ENCODE peak calls at places on chromosomes 7 and 10, in eight cellular contexts. B, H, L, S, E, N, D and P are unnamed samples.

GRCh38 chr10:29840516-29841276 is 205.9 kb upstream of the SVIL start:
- DNase-seq in N (no peak), D (peak), B (no peak), H (no peak), L (no peak), E (no peak), S (no peak), P (no peak)

GRCh38 chr10:22615819-22616499 is 98.4 kb downstream of the PIP4K2A start:
- DNase-seq in H (no peak), D (peak), S (peak), L (no peak), N (no peak), E (no peak), B (no peak), P (no peak)

GRCh38 chr10:24363070-24363469 is 154.1 kb downstream of the KIAA1217 start:
- DNase-seq in L (peak), H (no peak), N (no peak), E (no peak), D (no peak), B (no peak), S (no peak), P (no peak)

GRCh38 chr7:37432240-37432917 is 16.3 kb downstream of the ELMO1 start:
- DNase-seq in S (no peak), E (no peak), L (no peak), D (no peak), N (no peak), B (no peak), H (no peak), P (no peak)

GRCh38 chr10:113305871-113306270 is 247.0 kb upstream of the HABP2 start:
- DNase-seq in E (no peak), D (no peak), L (peak), N (no peak), H (no peak), S (no peak), B (no peak), P (no peak)

GRCh38 chr7:139679731-139680594 is 97.8 kb downstream of the HIPK2 start:
- DNase-seq in H (no peak), N (no peak), D (no peak), S (no peak), E (peak), B (no peak), L (peak), P (no peak)

GRCh38 chr7:123624527-123625183 is 23.0 kb downstream of the ASB15 start:
- DNase-seq in H (peak), E (no peak), B (peak), L (peak), D (no peak), N (peak), S (no peak), P (no peak)

GRCh38 chr7:33155811-33156210 is 26.4 kb downstream of the BBS9 start:
- DNase-seq in S (no peak), B (no peak), N (no peak), D (no peak), E (no peak), H (no peak), L (peak), P (no peak)

GRCh38 chr10:3887885-3888476 is 103.0 kb upstream of the KLF6 start:
- DNase-seq in D (no peak), N (no peak), H (no peak), S (peak), E (peak), L (peak), B (peak), P (no peak)

GRCh38 chr10:33116293-33116697 is 158.3 kb upstream of the ITGB1 start:
- DNase-seq in N (no peak), D (peak), B (peak), L (peak), H (no peak), S (peak), E (no peak), P (no peak)

GRCh38 chr10:21157664-21158063 is 260.6 kb upstream of the NEBL start:
- DNase-seq in E (no peak), H (no peak), B (no peak), D (no peak), S (no peak), L (no peak), N (no peak), P (no peak)

GRCh38 chr7:369476-369980 is 79.6 kb downstream of the FOXL3 start:
- DNase-seq in L (no peak), S (no peak), D (no peak), E (no peak), H (no peak), N (no peak), B (no peak), P (no peak)

GRCh38 chr7:13442226-13442625 is 547.2 kb downstream of the ETV1 start:
- DNase-seq in N (no peak), D (no peak), L (no peak), S (no peak), E (no peak), H (no peak), B (no peak), P (no peak)

GRCh38 chr7:128453836-128454804 is 1.6 kb upstream of the HILPDA start:
- DNase-seq in B (peak), N (no peak), L (peak), E (peak), S (no peak), D (no peak), H (no peak), P (peak)

GRCh38 chr7:98014830-98015229 is 24.8 kb upstream of the OCM2 start:
- DNase-seq in D (no peak), S (no peak), H (no peak), E (no peak), N (no peak), B (no peak), L (no peak), P (no peak)

GRCh38 chr10:113753020-113753692 is 1.7 kb downstream of the PLEKHS1 start:
- DNase-seq in L (peak), B (no peak), E (no peak), D (peak), N (no peak), H (no peak), S (no peak), P (no peak)

GRCh38 chr10:3471927-3472704 is 299.5 kb upstream of the PITRM1 start:
- DNase-seq in S (peak), B (no peak), N (no peak), L (no peak), H (no peak), D (no peak), E (no peak), P (no peak)

GRCh38 chr10:89642193-89642592 is 2.8 kb downstream of the PANK1 start:
- DNase-seq in B (no peak), E (no peak), D (no peak), S (no peak), L (no peak), N (no peak), H (no peak), P (no peak)

GRCh38 chr7:95027181-95027872 is 119.9 kb downstream of the PPP1R9A start:
- DNase-seq in N (no peak), S (no peak), E (no peak), B (no peak), L (no peak), H (no peak), D (peak), P (no peak)

GRCh38 chr7:77157446-77157845 is 35.0 kb downstream of the CCDC146 start:
- DNase-seq in H (no peak), D (no peak), B (no peak), L (no peak), E (no peak), S (peak), N (no peak), P (no peak)

GRCh38 chr7:73705551-73705920 is 13.9 kb downstream of the STX1A start:
- DNase-seq in S (no peak), N (no peak), B (no peak), D (no peak), H (no peak), E (no peak), L (no peak), P (no peak)

GRCh38 chr7:141558544-141559183 is 7.5 kb downstream of the AGK start:
- DNase-seq in N (no peak), D (peak), B (no peak), H (no peak), L (peak), S (no peak), E (no peak), P (no peak)

GRCh38 chr10:103480521-103480920 is 1.5 kb upstream of the CALHM3 start:
- DNase-seq in D (no peak), E (no peak), S (no peak), B (no peak), H (no peak), L (peak), N (no peak), P (no peak)

GRCh38 chr7:108372601-108373000 is 83.6 kb downstream of the NRCAM start:
- DNase-seq in N (no peak), L (no peak), H (no peak), B (no peak), E (no peak), D (no peak), S (no peak), P (no peak)

GRCh38 chr10:1410469-1411395 is 326.6 kb downstream of the ADARB2 start:
- DNase-seq in H (no peak), E (peak), S (no peak), D (no peak), B (no peak), N (no peak), L (no peak), P (no peak)

GRCh38 chr7:8205572-8205971 is 56.4 kb downstream of the ICA1 start:
- DNase-seq in E (no peak), B (no peak), N (no peak), D (no peak), H (no peak), L (no peak), S (no peak), P (no peak)

GRCh38 chr7:18873674-18874341 is 243.6 kb downstream of the TWIST1 start:
- DNase-seq in S (no peak), H (no peak), N (no peak), D (no peak), E (no peak), L (peak), B (peak), P (no peak)

GRCh38 chr7:155644971-155645509 is 579 bp downstream of the RBM33 start:
- DNase-seq in N (peak), H (peak), E (peak), D (peak), L (no peak), S (peak), B (peak), P (no peak)

GRCh38 chr7:44748948-44749731 is 493 bp downstream of the ZMIZ2 start:
- DNase-seq in D (peak), L (no peak), H (no peak), S (no peak), B (no peak), E (no peak), N (no peak), P (no peak)

GRCh38 chr7:106770191-106770590 is 94.9 kb upstream of the PIK3CG start:
- DNase-seq in B (no peak), D (no peak), N (no peak), L (peak), E (no peak), H (no peak), S (no peak), P (no peak)

GRCh38 chr10:31051703-31052102 is 20.0 kb upstream of the ZNF438 start:
- DNase-seq in H (no peak), D (no peak), E (no peak), S (no peak), B (no peak), N (no peak), L (peak), P (no peak)

GRCh38 chr10:29946953-29947700 is 112.3 kb downstream of the JCAD start:
- DNase-seq in S (no peak), L (peak), E (peak), D (no peak), H (no peak), B (no peak), N (no peak), P (no peak)

GRCh38 chr7:12557282-12557681 is 13.2 kb upstream of the SCIN start:
- DNase-seq in H (no peak), E (no peak), B (no peak), L (no peak), S (no peak), N (no peak), D (no peak), P (no peak)